ENCODE peak calls at places on chromosomes 6 and 20, in nine cellular contexts. One of them, this sample, is unnamed.

GRCh38 chr6:45661667-45662066 is 283.9 kb upstream of the SUPT3H start:
- DNase-seq in tibial nerve: no peak
- DNase-seq in NCI-H69: peak; percentile 10
- DNase-seq in NCI-H774: no peak
- DNase-seq in GDM1: no peak
- DNase-seq in pancreas: no peak
- DNase-seq in SK-N-SH: no peak
- DNase-seq in glutamatergic neuron: no peak
- DNase-seq in lung microvascular endothelial cell: no peak
- DNase-seq in this sample: no peak

GRCh38 chr6:91276315-91276714 is 689.4 kb upstream of the MAP3K7 start:
- DNase-seq in pancreas: no peak
- DNase-seq in NCI-H774: no peak
- DNase-seq in NCI-H69: peak; percentile 71
- DNase-seq in SK-N-SH: peak; percentile 18
- DNase-seq in glutamatergic neuron: no peak
- DNase-seq in lung microvascular endothelial cell: peak; percentile 1
- DNase-seq in tibial nerve: no peak
- DNase-seq in GDM1: no peak
- DNase-seq in this sample: no peak

GRCh38 chr6:11589261-11589660 is 51.7 kb downstream of the TMEM170B start:
- DNase-seq in NCI-H69: no peak
- DNase-seq in lung microvascular endothelial cell: no peak
- DNase-seq in pancreas: no peak
- DNase-seq in NCI-H774: no peak
- DNase-seq in tibial nerve: no peak
- DNase-seq in SK-N-SH: no peak
- DNase-seq in GDM1: no peak
- DNase-seq in glutamatergic neuron: no peak
- DNase-seq in this sample: no peak

GRCh38 chr6:154164397-154164796 is 125.4 kb downstream of the OPRM1 start:
- DNase-seq in GDM1: no peak
- DNase-seq in NCI-H69: no peak
- DNase-seq in glutamatergic neuron: no peak
- DNase-seq in lung microvascular endothelial cell: peak; percentile 83
- DNase-seq in NCI-H774: no peak
- DNase-seq in SK-N-SH: no peak
- DNase-seq in pancreas: no peak
- DNase-seq in tibial nerve: peak; percentile 72
- DNase-seq in this sample: no peak

GRCh38 chr6:127026247-127026646 is 92.2 kb upstream of the RSPO3 start:
- DNase-seq in SK-N-SH: no peak
- DNase-seq in NCI-H774: no peak
- DNase-seq in glutamatergic neuron: no peak
- DNase-seq in lung microvascular endothelial cell: no peak
- DNase-seq in NCI-H69: no peak
- DNase-seq in pancreas: no peak
- DNase-seq in GDM1: no peak
- DNase-seq in tibial nerve: no peak
- DNase-seq in this sample: no peak

GRCh38 chr6:18595774-18596528 is 208.8 kb downstream of the RNF144B start:
- DNase-seq in NCI-H69: peak; percentile 82
- DNase-seq in tibial nerve: peak; percentile 90
- DNase-seq in NCI-H774: peak; percentile 52
- DNase-seq in SK-N-SH: peak; percentile 40
- DNase-seq in glutamatergic neuron: peak; percentile 62
- DNase-seq in pancreas: no peak
- DNase-seq in lung microvascular endothelial cell: peak; percentile 62
- DNase-seq in GDM1: peak; percentile 6
- DNase-seq in this sample: peak; percentile 35

GRCh38 chr20:37989601-37990001 is 43.7 kb downstream of the TTI1 start:
- DNase-seq in pancreas: peak; percentile 52
- DNase-seq in tibial nerve: no peak
- DNase-seq in glutamatergic neuron: no peak
- DNase-seq in SK-N-SH: no peak
- DNase-seq in lung microvascular endothelial cell: no peak
- DNase-seq in NCI-H69: peak; percentile 5
- DNase-seq in NCI-H774: no peak
- DNase-seq in GDM1: no peak
- DNase-seq in this sample: no peak

GRCh38 chr6:169240125-169240524 is 13.5 kb downstream of the THBS2 start:
- DNase-seq in tibial nerve: no peak
- DNase-seq in lung microvascular endothelial cell: no peak
- DNase-seq in glutamatergic neuron: no peak
- DNase-seq in NCI-H69: no peak
- DNase-seq in pancreas: no peak
- DNase-seq in GDM1: no peak
- DNase-seq in SK-N-SH: no peak
- DNase-seq in NCI-H774: no peak
- DNase-seq in this sample: no peak

GRCh38 chr6:4091926-4092325 is 13.0 kb upstream of the FAM217A start:
- DNase-seq in GDM1: no peak
- DNase-seq in pancreas: no peak
- DNase-seq in NCI-H69: no peak
- DNase-seq in lung microvascular endothelial cell: no peak
- DNase-seq in glutamatergic neuron: no peak
- DNase-seq in NCI-H774: no peak
- DNase-seq in SK-N-SH: no peak
- DNase-seq in tibial nerve: no peak
- DNase-seq in this sample: no peak

GRCh38 chr6:170279977-170280688 is 10.7 kb downstream of the DLL1 start:
- DNase-seq in NCI-H774: peak; percentile 97
- DNase-seq in pancreas: peak; percentile 62
- DNase-seq in SK-N-SH: peak; percentile 72
- DNase-seq in glutamatergic neuron: no peak
- DNase-seq in GDM1: no peak
- DNase-seq in lung microvascular endothelial cell: no peak
- DNase-seq in NCI-H69: peak; percentile 98
- DNase-seq in tibial nerve: no peak
- DNase-seq in this sample: no peak

GRCh38 chr6:165850434-165851019 is 187.5 kb upstream of the PDE10A start:
- DNase-seq in lung microvascular endothelial cell: peak; percentile 80
- DNase-seq in NCI-H69: peak; percentile 3
- DNase-seq in tibial nerve: peak; percentile 81
- DNase-seq in NCI-H774: peak; percentile 57
- DNase-seq in glutamatergic neuron: peak; percentile 87
- DNase-seq in pancreas: peak; percentile 71
- DNase-seq in SK-N-SH: peak; percentile 82
- DNase-seq in GDM1: no peak
- DNase-seq in this sample: peak; percentile 21

GRCh38 chr20:50663095-50663821 is 28.1 kb downstream of the RIPOR3 start:
- DNase-seq in GDM1: no peak
- DNase-seq in NCI-H774: no peak
- DNase-seq in SK-N-SH: peak; percentile 56
- DNase-seq in pancreas: peak; percentile 77
- DNase-seq in lung microvascular endothelial cell: no peak
- DNase-seq in tibial nerve: no peak
- DNase-seq in glutamatergic neuron: no peak
- DNase-seq in NCI-H69: peak; percentile 16
- DNase-seq in this sample: peak; percentile 58

GRCh38 chr20:43916073-43916874 is 1.6 kb downstream of the TOX2 start:
- DNase-seq in GDM1: no peak
- DNase-seq in NCI-H774: no peak
- DNase-seq in NCI-H69: no peak
- DNase-seq in glutamatergic neuron: peak; percentile 60
- DNase-seq in lung microvascular endothelial cell: peak; percentile 8
- DNase-seq in pancreas: no peak
- DNase-seq in SK-N-SH: peak; percentile 72
- DNase-seq in tibial nerve: no peak
- DNase-seq in this sample: no peak

GRCh38 chr20:7503501-7503900 is 436.8 kb downstream of the HAO1 start:
- DNase-seq in NCI-H69: no peak
- DNase-seq in SK-N-SH: no peak
- DNase-seq in NCI-H774: no peak
- DNase-seq in GDM1: no peak
- DNase-seq in lung microvascular endothelial cell: no peak
- DNase-seq in pancreas: no peak
- DNase-seq in tibial nerve: no peak
- DNase-seq in glutamatergic neuron: no peak
- DNase-seq in this sample: no peak

GRCh38 chr6:33850869-33851541 is 47.2 kb upstream of the MLN start:
- DNase-seq in NCI-H774: no peak
- DNase-seq in tibial nerve: no peak
- DNase-seq in glutamatergic neuron: no peak
- DNase-seq in SK-N-SH: no peak
- DNase-seq in GDM1: no peak
- DNase-seq in lung microvascular endothelial cell: no peak
- DNase-seq in NCI-H69: peak; percentile 81
- DNase-seq in pancreas: no peak
- DNase-seq in this sample: no peak

GRCh38 chr20:61629361-61630239 is 377.5 kb downstream of the CDH4 start:
- DNase-seq in GDM1: no peak
- DNase-seq in glutamatergic neuron: no peak
- DNase-seq in SK-N-SH: peak; percentile 86
- DNase-seq in pancreas: no peak
- DNase-seq in tibial nerve: no peak
- DNase-seq in NCI-H774: no peak
- DNase-seq in lung microvascular endothelial cell: no peak
- DNase-seq in NCI-H69: no peak
- DNase-seq in this sample: no peak